ENCODE peak calls at places on chromosome 17, in four cellular contexts. One of them, this sample, is unnamed.

GRCh38 chr17:79854080-79854861 is 15.0 kb upstream of the CBX4 start:
- DNase-seq in AG10803: no peak
- DNase-seq in NAMALWA: no peak
- DNase-seq in KBM-7: no peak
- DNase-seq in this sample: no peak

GRCh38 chr17:80991645-80992076 is at the start of gene CHMP6:
- DNase-seq in NAMALWA: peak
- DNase-seq in KBM-7: peak
- DNase-seq in AG10803: peak
- DNase-seq in this sample: peak

GRCh38 chr17:42340691-42341127 is 47.5 kb downstream of the STAT3 start:
- DNase-seq in KBM-7: no peak
- DNase-seq in AG10803: no peak
- DNase-seq in NAMALWA: no peak
- DNase-seq in this sample: no peak

GRCh38 chr17:15464211-15464610 is 3.2 kb downstream of the CDRT4 start:
- DNase-seq in NAMALWA: no peak
- DNase-seq in AG10803: peak
- DNase-seq in KBM-7: no peak
- DNase-seq in this sample: no peak

GRCh38 chr17:66268247-66268927 is 34.0 kb upstream of the PRKCA start:
- DNase-seq in AG10803: peak
- DNase-seq in NAMALWA: no peak
- DNase-seq in KBM-7: no peak
- DNase-seq in this sample: no peak

GRCh38 chr17:28333083-28333746 is 2.1 kb downstream of the IFT20 start:
- DNase-seq in KBM-7: no peak
- DNase-seq in AG10803: no peak
- DNase-seq in NAMALWA: no peak
- DNase-seq in this sample: no peak

GRCh38 chr17:31492880-31493655 is 101.6 kb downstream of the RAB11FIP4 start:
- DNase-seq in NAMALWA: peak
- DNase-seq in KBM-7: peak
- DNase-seq in AG10803: no peak
- DNase-seq in this sample: peak

GRCh38 chr17:2400474-2400866 is 390 bp downstream of the MNT start:
- DNase-seq in NAMALWA: peak
- DNase-seq in AG10803: peak
- DNase-seq in KBM-7: peak
- DNase-seq in this sample: peak

GRCh38 chr17:76260669-76261068 is 4.5 kb upstream of the UBALD2 start:
- DNase-seq in AG10803: no peak
- DNase-seq in NAMALWA: no peak
- DNase-seq in KBM-7: no peak
- DNase-seq in this sample: no peak

GRCh38 chr17:48621410-48622387 is 4.5 kb downstream of the HOXB9 start:
- DNase-seq in NAMALWA: no peak
- DNase-seq in AG10803: no peak
- DNase-seq in KBM-7: no peak
- DNase-seq in this sample: no peak

GRCh38 chr17:82330322-82331239 is 3.0 kb downstream of the SECTM1 start:
- DNase-seq in AG10803: peak
- DNase-seq in KBM-7: peak
- DNase-seq in NAMALWA: peak
- DNase-seq in this sample: no peak

GRCh38 chr17:17043668-17044226 is 1.5 kb downstream of the MPRIP start:
- DNase-seq in AG10803: no peak
- DNase-seq in KBM-7: no peak
- DNase-seq in NAMALWA: no peak
- DNase-seq in this sample: no peak

GRCh38 chr17:71237903-71238538 is 882.8 kb upstream of the SOX9 start:
- DNase-seq in AG10803: peak
- DNase-seq in KBM-7: no peak
- DNase-seq in NAMALWA: no peak
- DNase-seq in this sample: peak

This sample was measured in AML-193.